ENCODE peak calls at places on chromosomes 16 and 17, in nine cellular contexts. V, W, S, U, M, J, P, D and T are unnamed samples.

GRCh38 chr17:49861150-49861884 is 13.4 kb upstream of the TAC4 start:
- DNase-seq in V (peak), W (peak), S (no peak), U (peak), M (peak), J (peak), P (peak), D (peak), T (no peak)

GRCh38 chr17:62597920-62598319 is 29.6 kb upstream of the MRC2 start:
- DNase-seq in V (no peak), W (no peak), S (peak), U (no peak), M (no peak), J (no peak), P (no peak), D (no peak), T (no peak)

GRCh38 chr16:73065617-73066313 is 17.8 kb upstream of the ZFHX3 start:
- DNase-seq in V (no peak), W (no peak), S (no peak), U (no peak), M (no peak), J (no peak), P (no peak), D (no peak), T (no peak)

GRCh38 chr17:77235370-77236080 is 94.8 kb downstream of the SEC14L1 start:
- DNase-seq in V (no peak), W (no peak), S (peak), U (no peak), M (no peak), J (no peak), P (no peak), D (no peak), T (no peak)

GRCh38 chr17:64920026-64920418 is 744 bp upstream of the LRRC37A3 start:
- DNase-seq in V (no peak), W (no peak), S (no peak), U (no peak), M (peak), J (no peak), P (no peak), D (no peak), T (no peak)

GRCh38 chr17:27927781-27928180 is 34.6 kb upstream of the LYRM9 start:
- DNase-seq in V (no peak), W (no peak), S (no peak), U (no peak), M (no peak), J (no peak), P (no peak), D (no peak), T (no peak)

GRCh38 chr17:43360376-43360738 is 38.4 kb upstream of the ARL4D start:
- DNase-seq in V (no peak), W (peak), S (peak), U (peak), M (peak), J (no peak), P (peak), D (peak), T (peak)

GRCh38 chr16:47905771-47906170 is 250.0 kb downstream of the ABCC12 start:
- DNase-seq in V (no peak), W (no peak), S (no peak), U (no peak), M (no peak), J (no peak), P (no peak), D (no peak), T (no peak)

GRCh38 chr17:19747829-19748806 is at the start of gene ALDH3A1:
- DNase-seq in V (no peak), W (no peak), S (peak), U (no peak), M (no peak), J (no peak), P (no peak), D (no peak), T (no peak)

GRCh38 chr17:82851381-82851780 is 11.6 kb upstream of the ZNF750 start:
- DNase-seq in V (no peak), W (no peak), S (no peak), U (no peak), M (no peak), J (no peak), P (no peak), D (no peak), T (no peak)

GRCh38 chr16:87336850-87337240 is 19.7 kb upstream of the C16orf95 start:
- DNase-seq in V (no peak), W (no peak), S (no peak), U (no peak), M (peak), J (no peak), P (no peak), D (no peak), T (no peak)

GRCh38 chr16:81956213-81956948 is 54.9 kb downstream of the SDR42E1 start:
- DNase-seq in V (no peak), W (no peak), S (peak), U (no peak), M (peak), J (no peak), P (no peak), D (no peak), T (no peak)

GRCh38 chr16:57266531-57267268 is 17.8 kb downstream of the PLLP start:
- DNase-seq in V (no peak), W (peak), S (no peak), U (peak), M (no peak), J (no peak), P (no peak), D (no peak), T (no peak)

GRCh38 chr16:57622361-57623250 is 5.8 kb upstream of the ADGRG1 start:
- DNase-seq in V (no peak), W (no peak), S (no peak), U (no peak), M (no peak), J (no peak), P (no peak), D (no peak), T (no peak)